ENCODE peak calls at places on chromosomes 11 and 22, in eight cellular contexts. S is HFFc6, V is C1 segment of cervical spinal cord, Q is left cardiac atrium, P is EL, I is HEK293T, Y is left kidney, C is KBM-7. R is an unnamed sample.
A peak's percentile ranks its signal among the peaks of the same experiment; 100 is the strongest.

GRCh38 chr11:63536669-63537292 is at the start of gene PLAAT4:
- DNase-seq in S (peak; percentile 29), V (peak; percentile 82), Q (peak; percentile 40), C (no peak), I (no peak), Y (peak; percentile 35), P (peak; percentile 60), R (peak; percentile 23)

GRCh38 chr11:12201016-12201985 is 90.9 kb downstream of the MICAL2 start:
- DNase-seq in P (peak; percentile 97), Q (peak; percentile 87), V (no peak), I (no peak), S (peak; percentile 96), Y (peak; percentile 62), C (peak; percentile 45), R (peak; percentile 93)

GRCh38 chr11:34653851-34654490 is 33.1 kb downstream of the EHF start:
- DNase-seq in Q (no peak), C (no peak), I (no peak), V (no peak), Y (peak; percentile 50), S (peak; percentile 98), P (peak; percentile 97), R (peak; percentile 89)

GRCh38 chr11:9802291-9802861 is 138.5 kb downstream of the SWAP70 start:
- DNase-seq in Y (no peak), I (no peak), Q (no peak), S (peak; percentile 90), V (no peak), C (no peak), P (peak; percentile 84), R (peak; percentile 98)

GRCh38 chr11:118918128-118918685 is 7.5 kb downstream of the BCL9L start:
- DNase-seq in Y (peak; percentile 95), Q (peak; percentile 87), C (no peak), V (no peak), S (peak; percentile 97), I (peak; percentile 31), P (peak; percentile 93), R (peak; percentile 90)

GRCh38 chr11:31340903-31341572 is 28.5 kb downstream of the DCDC1 start:
- DNase-seq in C (peak; percentile 50), V (no peak), I (peak; percentile 47), S (peak; percentile 42), Q (no peak), Y (peak; percentile 37), P (peak; percentile 29), R (no peak)

GRCh38 chr11:118658372-118659313 is 20.8 kb downstream of the TREH start:
- DNase-seq in I (peak; percentile 36), C (no peak), Q (peak; percentile 45), P (no peak), V (no peak), Y (no peak), S (no peak), R (no peak)

GRCh38 chr22:28232231-28232630 is 313.2 kb upstream of the PITPNB start:
- DNase-seq in P (no peak), Q (no peak), Y (no peak), V (no peak), I (no peak), C (no peak), S (no peak), R (no peak)

GRCh38 chr11:124069429-124070401 is 28.6 kb upstream of the OR10G7 start:
- DNase-seq in Q (peak; percentile 48), I (peak; percentile 30), V (no peak), C (peak; percentile 63), Y (peak; percentile 80), S (peak; percentile 47), P (peak; percentile 67), R (no peak)

GRCh38 chr11:35751664-35752061 is 89.1 kb downstream of the TRIM44 start:
- DNase-seq in Y (no peak), I (no peak), Q (no peak), P (no peak), S (no peak), C (no peak), V (no peak), R (no peak)

GRCh38 chr11:12914401-12914912 is 94.7 kb upstream of the RASSF10 start:
- DNase-seq in P (peak; percentile 18), Y (peak; percentile 87), S (peak; percentile 35), Q (peak; percentile 70), I (peak; percentile 68), V (peak; percentile 88), C (peak; percentile 5), R (no peak)

GRCh38 chr11:135075740-135076139 is 663.7 kb upstream of the B3GAT1 start:
- DNase-seq in C (peak; percentile 90), Y (peak; percentile 32), P (peak; percentile 1), Q (peak; percentile 58), S (peak; percentile 32), I (peak; percentile 35), V (no peak), R (no peak)

GRCh38 chr22:19807914-19808872 is 46.5 kb downstream of the GNB1L start:
- DNase-seq in P (no peak), V (no peak), S (no peak), Q (peak; percentile 13), Y (no peak), C (no peak), I (no peak), R (no peak)

GRCh38 chr11:66112640-66113098 is 42.6 kb downstream of the PACS1 start:
- DNase-seq in C (no peak), Y (no peak), V (no peak), Q (peak; percentile 44), I (no peak), S (peak; percentile 73), P (peak; percentile 94), R (peak; percentile 85)

GRCh38 chr11:45857834-45858492 is 10.7 kb downstream of the CRY2 start:
- DNase-seq in S (peak; percentile 93), I (no peak), P (peak; percentile 54), V (peak; percentile 59), Y (peak; percentile 38), Q (peak; percentile 54), C (no peak), R (peak; percentile 98)

GRCh38 chr11:88979641-88980040 is 86.1 kb downstream of the GRM5 start:
- DNase-seq in S (peak; percentile 43), Y (no peak), I (no peak), P (peak; percentile 61), Q (no peak), C (no peak), V (no peak), R (peak; percentile 16)

GRCh38 chr11:111097191-111097590 is 148.3 kb upstream of the POU2AF2 start:
- DNase-seq in S (no peak), C (no peak), Q (peak; percentile 62), I (peak; percentile 21), P (peak; percentile 81), V (no peak), Y (peak; percentile 69), R (no peak)

GRCh38 chr11:9263840-9264380 is 1.2 kb downstream of the DENND5A start:
- DNase-seq in Q (no peak), P (peak; percentile 42), I (no peak), S (peak; percentile 32), Y (no peak), C (no peak), V (no peak), R (no peak)

GRCh38 chr22:48340727-48341709 is 1486.7 kb downstream of the BRD1 start:
- DNase-seq in P (no peak), Q (no peak), I (no peak), C (no peak), Y (peak; percentile 83), V (no peak), S (no peak), R (no peak)

GRCh38 chr22:25765016-25765367 is 23.0 kb downstream of the MYO18B start:
- DNase-seq in I (no peak), P (no peak), Y (no peak), V (no peak), C (no peak), Q (no peak), S (no peak), R (no peak)

GRCh38 chr11:102843474-102843873 is at the start of gene MMP3:
- DNase-seq in I (no peak), Q (no peak), S (peak; percentile 74), C (no peak), P (peak; percentile 84), Y (no peak), V (no peak), R (peak; percentile 45)

GRCh38 chr11:59011672-59012071 is 72.4 kb downstream of the GLYATL1 start:
- DNase-seq in Y (no peak), Q (no peak), S (no peak), P (no peak), C (peak; percentile 57), V (no peak), I (no peak), R (no peak)

R was measured in GM04503.